ENCODE peak calls at places on chromosome 16, in seven cellular contexts. B is PC-3, H is IMR-90, T is HCT116, Y is neural progenitor cell, W is OCI-LY7, V is H1. L is an unnamed sample.

GRCh38 chr16:6356881-6357280 is 975.8 kb upstream of the RBFOX1 start:
- DNase-seq in B (no peak), H (no peak), T (no peak), Y (no peak), W (no peak), V (no peak), L (no peak)

GRCh38 chr16:1650131-1650530 is 27.9 kb upstream of the JPT2 start:
- DNase-seq in B (no peak), H (no peak), T (no peak), Y (no peak), W (no peak), V (no peak), L (no peak)

GRCh38 chr16:25343976-25344375 is 86.3 kb upstream of the ZKSCAN2 start:
- DNase-seq in B (no peak), H (no peak), T (no peak), Y (no peak), W (no peak), V (no peak), L (no peak)

GRCh38 chr16:46871587-46871986 is 12.6 kb upstream of the GPT2 start:
- DNase-seq in B (no peak), H (no peak), T (no peak), Y (no peak), W (no peak), V (no peak), L (no peak)

GRCh38 chr16:86013867-86014266 is 114.9 kb downstream of the IRF8 start:
- DNase-seq in B (no peak), H (no peak), T (no peak), Y (no peak), W (no peak), V (no peak), L (no peak)

GRCh38 chr16:51971184-51971583 is 575.8 kb downstream of the TOX3 start:
- DNase-seq in B (no peak), H (peak; percentile 52), T (no peak), Y (peak; percentile 55), W (peak; percentile 1), V (no peak), L (no peak)

GRCh38 chr16:27315333-27316037 is 1.7 kb downstream of the IL4R start:
- DNase-seq in B (peak; percentile 91), H (peak; percentile 65), T (peak; percentile 43), Y (peak; percentile 43), W (peak; percentile 61), V (no peak), L (peak; percentile 30)

GRCh38 chr16:30368122-30368791 is 2.0 kb downstream of the TBC1D10B start:
- DNase-seq in B (peak; percentile 51), H (peak; percentile 59), T (no peak), Y (no peak), W (no peak), V (no peak), L (no peak)

GRCh38 chr16:89557936-89558490 is 2.5 kb upstream of the RPL13 start:
- DNase-seq in B (no peak), H (no peak), T (no peak), Y (no peak), W (no peak), V (no peak), L (no peak)

GRCh38 chr16:89562939-89563338 is 2.5 kb downstream of the RPL13 start:
- DNase-seq in B (no peak), H (no peak), T (no peak), Y (no peak), W (no peak), V (no peak), L (no peak)

GRCh38 chr16:89561195-89562026 is 929 bp downstream of the RPL13 start:
- DNase-seq in B (no peak), H (no peak), T (no peak), Y (no peak), W (no peak), V (no peak), L (no peak)

GRCh38 chr16:89562027-89562599 is 1.6 kb downstream of the RPL13 start:
- DNase-seq in B (peak; percentile 40), H (no peak), T (no peak), Y (no peak), W (peak; percentile 25), V (no peak), L (no peak)

DNA sequence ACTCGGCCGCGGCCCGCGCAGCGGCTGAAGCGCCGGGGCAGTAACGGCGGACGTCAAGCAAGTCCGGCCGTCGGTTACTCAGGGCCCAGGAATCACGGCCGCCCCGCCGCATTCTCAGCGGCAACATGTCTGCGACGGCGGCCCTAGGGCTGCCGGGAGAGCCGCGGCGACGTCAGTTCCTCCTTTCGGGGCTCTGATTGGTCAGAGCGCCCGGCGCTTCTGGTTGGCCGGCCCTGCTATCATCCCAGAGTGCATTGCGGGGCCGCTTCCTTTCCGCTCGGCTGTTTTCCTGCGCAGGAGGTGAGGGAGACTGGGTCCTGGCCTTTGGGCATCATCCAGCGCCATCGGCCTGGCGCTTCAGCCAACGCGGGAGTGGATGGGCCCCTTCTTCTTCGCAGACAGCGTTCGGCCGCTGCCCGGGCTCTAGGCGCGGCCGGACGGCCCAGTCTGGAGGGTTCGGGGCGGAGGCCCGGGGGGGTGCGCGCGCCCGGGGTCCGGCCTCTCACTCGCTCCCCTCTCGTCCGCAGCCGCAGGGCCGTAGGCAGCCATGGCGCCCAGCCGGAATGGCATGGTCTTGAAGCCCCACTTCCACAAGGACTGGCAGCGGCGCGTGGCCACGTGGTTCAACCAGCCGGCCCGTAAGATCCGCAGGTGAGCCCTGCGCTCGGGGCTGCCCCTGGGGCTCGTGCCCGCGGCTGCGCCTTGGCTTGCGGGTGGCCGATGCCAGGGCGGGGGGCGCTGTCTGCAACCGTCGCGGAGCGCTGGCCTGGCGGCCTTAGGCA is at the start of gene RPL13:
- DNase-seq in B (peak; percentile 94), H (peak; percentile 94), T (peak; percentile 93), Y (peak; percentile 98), W (peak; percentile 97), V (peak; percentile 81), L (peak; percentile 95)
- TF ChIP-seq CTCF in B (no peak), H (peak; percentile 6), T (no peak), Y (no peak), W (peak; percentile 35), V (no peak), L (peak; percentile 15)

DNA sequence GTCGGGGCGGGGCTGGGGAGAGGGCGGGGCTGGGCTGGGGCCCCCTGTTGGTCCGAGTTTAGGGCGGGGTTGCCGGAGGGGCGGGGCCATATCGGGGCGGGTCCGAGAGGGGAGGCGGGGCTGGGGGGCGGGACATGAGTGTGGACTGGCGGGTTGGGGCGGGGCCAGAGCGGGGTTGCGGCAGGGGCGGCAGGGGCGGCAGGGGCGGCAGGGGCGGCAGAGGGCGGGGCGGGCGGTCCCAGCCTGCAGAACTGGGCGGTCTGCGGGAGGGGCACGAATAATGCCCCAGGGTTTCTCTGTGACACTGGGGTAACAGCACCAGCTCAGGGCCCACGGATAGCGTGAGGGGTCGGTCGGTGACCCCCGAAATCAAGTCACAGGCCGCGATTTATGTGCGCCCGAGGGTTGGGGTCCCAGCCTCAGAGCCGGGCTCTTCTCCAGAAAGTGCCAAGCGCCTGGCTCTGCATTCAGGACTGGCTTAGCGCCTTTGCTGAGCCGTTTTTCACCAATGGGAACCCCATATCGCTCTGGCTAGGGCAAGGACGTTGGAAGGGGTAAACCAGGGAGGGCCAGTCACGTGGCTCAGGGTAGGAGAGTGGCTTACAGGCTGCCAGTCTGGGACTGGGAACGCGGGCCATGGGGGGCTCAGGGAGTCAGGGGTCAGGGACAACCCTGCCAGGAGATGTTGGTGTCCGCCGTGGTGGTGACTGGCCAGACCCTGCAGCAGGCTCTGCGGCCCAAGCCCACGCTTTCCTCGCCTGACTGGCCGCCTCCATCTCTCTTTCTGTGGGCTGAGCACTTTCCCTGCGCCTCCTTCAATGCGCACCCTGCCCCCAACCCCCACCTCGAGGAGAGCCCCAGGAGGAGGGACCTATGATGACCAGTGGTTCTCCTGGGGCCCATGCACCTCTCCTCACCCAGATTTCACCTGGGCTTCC is 1.2 kb upstream of the METTL26 start:
- DNase-seq in B (peak; percentile 71), H (peak; percentile 81), T (no peak), Y (peak; percentile 73), W (peak; percentile 89), V (no peak), L (no peak)
- H2AFZ ChIP-seq in B (peak overlapping the region; percentile 66), H (peak overlapping the region; percentile 100), T (no peak overlapping the region), Y (peak overlapping the region; percentile 86), W (peak overlapping the region; percentile 47), V (peak overlapping the region; percentile 34), L (peak overlapping the region; percentile 89)

DNA sequence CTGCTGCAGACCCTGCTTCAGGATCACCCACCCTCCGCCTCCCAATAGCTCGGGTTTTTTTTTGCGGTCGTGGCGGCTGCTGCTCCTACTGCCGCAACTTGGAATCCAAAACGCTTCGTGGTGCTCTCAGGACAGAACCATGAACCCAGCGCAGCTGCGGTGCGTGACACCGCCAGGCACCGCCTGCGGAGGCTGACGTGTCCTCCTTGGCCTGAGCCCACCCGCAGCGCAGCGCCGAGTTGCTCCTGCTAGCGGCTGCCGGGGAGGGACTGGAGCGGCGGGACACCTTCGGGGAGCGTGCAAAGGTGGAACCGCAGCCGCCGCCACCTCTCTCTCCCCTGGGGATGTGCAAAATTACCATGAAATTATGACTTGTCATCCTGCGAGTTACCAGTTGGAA is 1893.0 kb downstream of the TP53TG3F start:
- DNase-seq in B (no peak), H (no peak), T (no peak), Y (no peak), W (no peak), V (no peak), L (no peak)
- H3K9me3 ChIP-seq in B (peaks cover 5% of the 10 kb centered on the region), H (peaks cover 5% of the 10 kb centered on the region), T (peaks cover 13% of the 10 kb centered on the region), Y (peaks cover 32% of the 10 kb centered on the region), W (no peaks in the 10 kb centered on the region), V (peaks cover 28% of the 10 kb centered on the region), L (no peaks in the 10 kb centered on the region)

GRCh38 chr16:57998992-57999365 is 1.5 kb downstream of the ZNF319 start:
- DNase-seq in B (no peak), H (no peak), T (no peak), Y (no peak), W (no peak), V (no peak), L (no peak)

GRCh38 chr16:57999971-58000705 is at the start of gene ZNF319:
- DNase-seq in B (no peak), H (no peak), T (no peak), Y (peak; percentile 72), W (peak; percentile 59), V (no peak), L (peak; percentile 29)

GRCh38 chr16:57998484-57998883 is 2.0 kb downstream of the ZNF319 start:
- DNase-seq in B (peak; percentile 45), H (no peak), T (no peak), Y (no peak), W (no peak), V (no peak), L (peak; percentile 49)

GRCh38 chr16:58000706-58001676 is at the start of gene USB1:
- DNase-seq in B (peak; percentile 80), H (peak; percentile 73), T (peak; percentile 77), Y (peak; percentile 94), W (peak; percentile 92), V (peak; percentile 85), L (peak; percentile 90)

DNA sequence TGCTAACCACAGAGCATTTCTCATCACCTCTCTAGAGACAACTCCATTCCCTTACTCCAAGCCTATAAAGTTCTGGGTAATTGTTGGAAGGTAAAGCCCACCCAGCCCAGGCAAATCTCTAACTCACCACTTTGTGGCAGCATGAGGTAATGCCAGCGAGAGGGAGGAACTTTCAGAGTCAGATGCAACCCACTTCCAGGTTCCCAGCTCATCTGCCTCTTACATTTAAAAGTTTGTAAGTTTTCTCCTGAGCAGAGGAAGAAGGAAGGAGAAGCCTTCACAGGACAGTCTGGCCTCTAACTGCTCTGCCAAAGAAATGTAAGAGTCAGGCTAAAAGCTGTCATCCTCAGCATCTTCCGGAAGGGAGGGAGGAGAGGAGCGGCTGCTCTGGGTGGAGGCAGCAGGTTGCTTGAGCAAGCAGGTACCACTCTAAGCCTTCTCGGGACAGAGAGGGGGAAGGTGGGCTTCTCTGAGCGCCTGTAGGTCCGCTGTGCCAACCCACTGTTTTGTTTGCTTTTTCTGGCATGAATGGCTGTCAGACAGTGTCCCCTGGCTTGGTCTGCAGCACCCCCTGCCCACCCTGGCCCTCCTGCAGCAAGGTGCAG is 1.0 kb downstream of the ZNF319 start:
- DNase-seq in B (no peak), H (peak; percentile 33), T (no peak), Y (peak; percentile 36), W (peak; percentile 62), V (no peak), L (peak; percentile 49)
- TF ChIP-seq CTCF in B (peak; percentile 16), H (peak; percentile 15), T (no peak), Y (no peak), W (peak; percentile 65), V (no peak), L (peak; percentile 42)

L was measured in DND-41.